ENCODE peak calls at places on chromosomes 16 and 17, in four cellular contexts. C is keratinocyte, H is fibroblast of lung, D is GM23248. B is an unnamed sample.
A peak's percentile ranks its signal among the peaks of the same experiment; 100 is the strongest.

GRCh38 chr17:28258347-28258887 is 60.6 kb upstream of the TMEM97 start:
- DNase-seq in H (no peak), C (no peak), D (no peak), B (no peak)

GRCh38 chr17:75011788-75012319 is 616 bp upstream of the MRPL58 start:
- DNase-seq in H (peak; percentile 59), D (peak; percentile 90), C (no peak), B (peak; percentile 63)

GRCh38 chr17:2237521-2237921 is 66.1 kb downstream of the SMG6 start:
- DNase-seq in H (peak; percentile 81), D (peak; percentile 60), C (no peak), B (no peak)

GRCh38 chr17:34586346-34586846 is 7.0 kb downstream of the TMEM132E start:
- DNase-seq in D (no peak), H (no peak), C (no peak), B (no peak)

GRCh38 chr16:89051521-89052166 is 42.0 kb upstream of the ACSF3 start:
- DNase-seq in C (no peak), D (no peak), H (no peak), B (peak; percentile 31)

GRCh38 chr17:42683407-42684031 is 1.2 kb downstream of the CNTNAP1 start:
- DNase-seq in D (no peak), C (no peak), H (peak; percentile 69), B (no peak)

GRCh38 chr17:40553694-40554534 is 11.4 kb downstream of the CCR7 start:
- DNase-seq in H (peak; percentile 61), D (peak; percentile 87), C (no peak), B (no peak)

GRCh38 chr16:54511181-54511731 is 224.7 kb upstream of the IRX3 start:
- DNase-seq in H (peak; percentile 85), C (no peak), D (peak; percentile 69), B (no peak)

GRCh38 chr16:67967183-67967955 is 1.1 kb downstream of the SLC12A4 start:
- DNase-seq in D (peak; percentile 59), H (no peak), C (peak; percentile 49), B (peak; percentile 45)

GRCh38 chr16:58727796-58728568 is 6.1 kb downstream of the GOT2 start:
- DNase-seq in D (no peak), C (no peak), H (no peak), B (no peak)

DNA sequence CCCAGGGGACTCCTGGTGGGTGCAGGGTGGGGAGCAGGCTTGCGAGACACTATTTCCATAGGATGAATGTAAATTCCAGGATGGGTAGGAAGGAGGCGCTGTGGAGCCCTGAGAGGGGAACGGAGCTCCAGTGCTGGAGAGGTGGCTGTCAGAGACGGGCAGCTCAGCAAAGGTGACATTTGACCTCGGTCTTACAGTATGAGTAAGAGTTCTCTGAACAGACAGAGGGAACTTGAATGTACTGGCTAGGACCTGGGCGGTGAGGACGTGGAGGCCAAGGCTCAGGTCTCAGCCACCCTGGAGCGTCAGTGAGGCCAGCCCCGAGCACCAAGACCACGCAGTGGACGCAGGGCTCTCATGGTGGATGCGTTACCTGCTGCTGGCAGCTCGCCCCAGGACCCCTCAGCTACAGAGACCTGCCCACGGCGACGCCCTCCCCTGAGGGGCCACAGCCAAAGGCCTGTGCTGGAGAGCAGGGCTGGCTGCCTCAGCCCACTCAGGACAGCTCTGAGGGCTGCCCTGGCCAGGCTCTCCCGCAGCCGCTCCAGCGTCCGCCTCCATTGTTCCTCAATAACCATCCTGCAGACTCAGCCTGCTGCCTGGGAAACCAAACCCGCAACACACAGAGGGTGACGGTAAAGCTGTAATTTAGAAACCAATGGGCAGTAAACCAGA is 65.9 kb upstream of the TNRC6C start:
- DNase-seq in H (peak; percentile 6), D (no peak), C (no peak), B (peak; percentile 35)
- H3K9me3 ChIP-seq in H (no peaks in the 10 kb centered on the region), D (no peaks in the 10 kb centered on the region), C (no peaks in the 10 kb centered on the region), B (no peaks in the 10 kb centered on the region)

GRCh38 chr17:76714822-76715461 is 4.2 kb upstream of the MXRA7 start:
- DNase-seq in H (no peak), D (peak; percentile 64), C (no peak), B (peak; percentile 75)

GRCh38 chr17:76714336-76714735 is 3.6 kb upstream of the MXRA7 start:
- DNase-seq in C (no peak), D (no peak), H (no peak), B (no peak)

GRCh38 chr17:76716146-76716833 is 5.5 kb upstream of the MXRA7 start:
- DNase-seq in D (peak; percentile 100), H (peak; percentile 100), C (no peak), B (peak; percentile 93)

GRCh38 chr17:76716834-76717205 is 6.1 kb upstream of the MXRA7 start:
- DNase-seq in C (no peak), H (peak; percentile 97), D (peak; percentile 94), B (peak; percentile 66)

GRCh38 chr17:76715462-76715830 is 4.7 kb upstream of the MXRA7 start:
- DNase-seq in H (no peak), D (no peak), C (no peak), B (no peak)
- H3K4me3 ChIP-seq in H (no peak overlapping the region), D (peak overlapping the region; percentile 12), C (no peak overlapping the region), B (no peak overlapping the region)

DNA sequence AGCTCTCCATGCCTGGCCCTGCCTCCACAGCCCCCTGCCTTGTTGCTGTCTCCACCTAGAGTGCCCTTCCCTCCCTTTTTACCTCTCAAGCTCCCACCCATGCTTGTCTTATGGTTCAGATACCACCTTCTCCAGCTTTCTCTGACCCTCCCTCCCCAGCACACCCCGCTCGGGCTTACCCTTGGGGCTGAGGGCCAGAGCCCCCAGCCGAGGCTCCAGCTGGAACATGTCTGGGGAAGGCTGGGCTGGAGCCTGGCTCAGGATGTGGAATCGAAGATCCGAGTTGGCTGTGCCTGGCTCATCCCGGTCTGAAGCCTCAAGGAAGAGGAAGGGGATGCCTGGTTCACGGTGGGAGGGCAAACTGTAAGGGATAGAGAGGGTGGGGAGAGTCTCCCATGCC is 3.6 kb downstream of the CDH16 start:
- DNase-seq in H (no peak), C (no peak), D (no peak), B (no peak)
- TF ChIP-seq EZH2 in H (no peak), C (no peak), D (no peak), B (no peak)

DNA sequence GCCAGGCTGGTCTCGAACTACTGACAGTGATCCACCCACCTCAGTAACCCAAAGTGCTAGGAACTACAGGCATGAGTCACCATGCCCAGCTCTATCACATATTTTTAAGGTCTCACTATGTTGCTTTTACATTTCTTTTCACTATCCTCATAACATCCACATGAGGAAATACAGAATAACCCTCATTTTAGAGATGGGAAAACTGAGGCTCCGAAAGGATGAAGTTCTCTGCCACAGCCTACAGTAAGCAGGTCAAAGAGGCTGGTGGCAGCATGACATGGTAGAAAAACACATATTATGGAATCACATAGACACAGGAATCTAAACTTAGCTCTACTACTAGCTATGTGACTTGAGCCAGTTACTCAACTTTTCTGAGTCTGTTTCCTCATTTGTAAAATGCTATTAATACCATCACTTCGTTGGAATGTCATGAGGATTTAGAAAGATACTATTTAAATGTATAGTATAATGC is 32.2 kb downstream of the APPBP2 start:
- DNase-seq in D (peak; percentile 60), C (no peak), H (no peak), B (no peak)
- H3K9me3 ChIP-seq in D (no peaks in the 10 kb centered on the region), C (peaks cover 10% of the 10 kb centered on the region), H (no peaks in the 10 kb centered on the region), B (peaks cover 19% of the 10 kb centered on the region)